ENCODE peak calls at places on chromosomes 3 and 15, in ten cellular contexts. B is uterus, G is MCF 10A, N is B cell, X is heart right ventricle, W is OCI-LY7, L is HCT116, M is PC-3, I is WTC11, V is choroid plexus epithelial cell. U is an unnamed sample.

GRCh38 chr3:188348445-188349244 is 194.7 kb downstream of the LPP start:
- DNase-seq in B (peak), G (peak), N (no peak), X (peak), W (peak), L (peak), M (peak), I (no peak), V (peak), U (no peak)

GRCh38 chr3:177195941-177196472 is 1.3 kb downstream of the TBL1XR1 start:
- DNase-seq in B (no peak), G (peak), N (peak), X (peak), W (peak), L (no peak), M (peak), I (no peak), V (peak), U (no peak)

GRCh38 chr3:140898340-140899180 is 43.1 kb upstream of the SLC25A36 start:
- DNase-seq in B (no peak), G (peak), N (peak), X (no peak), W (peak), L (peak), M (peak), I (no peak), V (peak), U (peak)

GRCh38 chr3:107957506-107957905 is 133.3 kb downstream of the CD47 start:
- DNase-seq in B (no peak), G (no peak), N (no peak), X (no peak), W (no peak), L (no peak), M (no peak), I (no peak), V (no peak), U (no peak)

GRCh38 chr15:89963301-89964288 is 37.5 kb upstream of the ZNF710 start:
- DNase-seq in B (no peak), G (no peak), N (no peak), X (no peak), W (no peak), L (no peak), M (no peak), I (no peak), V (no peak), U (no peak)

GRCh38 chr15:23648920-23649515 is 1.4 kb upstream of the MAGEL2 start:
- DNase-seq in B (no peak), G (no peak), N (peak), X (no peak), W (peak), L (no peak), M (peak), I (peak), V (peak), U (no peak)

GRCh38 chr3:160038862-160039562 is 50.4 kb downstream of the IL12A start:
- DNase-seq in B (no peak), G (no peak), N (peak), X (no peak), W (no peak), L (no peak), M (no peak), I (peak), V (no peak), U (peak)

GRCh38 chr3:39497753-39498152 is 30.3 kb downstream of the MOBP start:
- DNase-seq in B (no peak), G (no peak), N (no peak), X (no peak), W (no peak), L (no peak), M (no peak), I (no peak), V (no peak), U (no peak)

GRCh38 chr3:157255797-157256196 is 95.8 kb upstream of the CCNL1 start:
- DNase-seq in B (no peak), G (no peak), N (no peak), X (no peak), W (no peak), L (no peak), M (no peak), I (no peak), V (no peak), U (no peak)

GRCh38 chr3:112789787-112790186 is 56.9 kb downstream of the CD200R1L start:
- DNase-seq in B (no peak), G (no peak), N (no peak), X (no peak), W (no peak), L (no peak), M (peak), I (no peak), V (no peak), U (no peak)

GRCh38 chr3:127746400-127747057 is 73.8 kb downstream of the ABTB1 start:
- DNase-seq in B (no peak), G (no peak), N (no peak), X (peak), W (no peak), L (no peak), M (peak), I (no peak), V (no peak), U (no peak)

GRCh38 chr3:45507820-45508317 is 86.7 kb upstream of the LIMD1 start:
- DNase-seq in B (no peak), G (no peak), N (no peak), X (peak), W (no peak), L (no peak), M (no peak), I (peak), V (peak), U (no peak)

GRCh38 chr3:151316267-151316991 is at the start of gene GPR87:
- DNase-seq in B (no peak), G (peak), N (no peak), X (no peak), W (no peak), L (peak), M (peak), I (no peak), V (peak), U (no peak)

GRCh38 chr15:88616240-88616639 is 4.9 kb upstream of the AEN start:
- DNase-seq in B (no peak), G (no peak), N (no peak), X (no peak), W (no peak), L (no peak), M (no peak), I (no peak), V (no peak), U (no peak)

GRCh38 chr3:101802179-101802578 is 23.2 kb downstream of the NXPE3 start:
- DNase-seq in B (no peak), G (no peak), N (no peak), X (no peak), W (no peak), L (no peak), M (no peak), I (no peak), V (no peak), U (no peak)

GRCh38 chr15:80105193-80105984 is 45.9 kb downstream of the ZFAND6 start:
- DNase-seq in B (no peak), G (peak), N (no peak), X (no peak), W (no peak), L (no peak), M (peak), I (no peak), V (peak), U (no peak)

GRCh38 chr3:155185623-155186022 is 105.5 kb downstream of the MME start:
- DNase-seq in B (no peak), G (peak), N (no peak), X (no peak), W (no peak), L (no peak), M (peak), I (no peak), V (peak), U (no peak)

GRCh38 chr3:141174683-141175082 is 56.9 kb upstream of the PXYLP1 start:
- DNase-seq in B (no peak), G (no peak), N (no peak), X (no peak), W (no peak), L (no peak), M (no peak), I (no peak), V (no peak), U (no peak)

GRCh38 chr3:112672716-112673506 is 32.0 kb upstream of the CCDC80 start:
- DNase-seq in B (no peak), G (no peak), N (no peak), X (no peak), W (no peak), L (no peak), M (no peak), I (no peak), V (no peak), U (no peak)

GRCh38 chr15:31297880-31298456 is 28.7 kb upstream of the KLF13 start:
- DNase-seq in B (no peak), G (no peak), N (no peak), X (no peak), W (no peak), L (no peak), M (peak), I (no peak), V (no peak), U (no peak)

GRCh38 chr3:50128001-50128400 is 27.1 kb upstream of the SEMA3F start:
- DNase-seq in B (no peak), G (no peak), N (no peak), X (no peak), W (no peak), L (no peak), M (no peak), I (no peak), V (no peak), U (no peak)

GRCh38 chr15:81002254-81003022 is 1.7 kb downstream of the TLNRD1 start:
- DNase-seq in B (no peak), G (no peak), N (peak), X (peak), W (no peak), L (no peak), M (no peak), I (peak), V (peak), U (no peak)

GRCh38 chr3:127328391-127328790 is 40.5 kb upstream of the PRR20G start:
- DNase-seq in B (no peak), G (no peak), N (no peak), X (no peak), W (no peak), L (no peak), M (no peak), I (no peak), V (no peak), U (no peak)

GRCh38 chr15:34246276-34247010 is 21.6 kb downstream of the EMC4 start:
- DNase-seq in B (no peak), G (no peak), N (no peak), X (no peak), W (no peak), L (no peak), M (no peak), I (no peak), V (no peak), U (no peak)

GRCh38 chr3:55906896-55907295 is 419.8 kb upstream of the WNT5A start:
- DNase-seq in B (no peak), G (peak), N (no peak), X (no peak), W (no peak), L (no peak), M (peak), I (no peak), V (no peak), U (no peak)

GRCh38 chr15:31273258-31273941 is 53.2 kb upstream of the KLF13 start:
- DNase-seq in B (no peak), G (no peak), N (peak), X (peak), W (no peak), L (no peak), M (no peak), I (peak), V (no peak), U (no peak)

GRCh38 chr3:111338059-111338698 is 203.8 kb upstream of the CD96 start:
- DNase-seq in B (no peak), G (peak), N (peak), X (peak), W (peak), L (peak), M (peak), I (peak), V (peak), U (peak)

GRCh38 chr3:129312021-129312639 is 33.5 kb downstream of the HMCES start:
- DNase-seq in B (no peak), G (no peak), N (no peak), X (no peak), W (no peak), L (no peak), M (no peak), I (no peak), V (no peak), U (no peak)

GRCh38 chr15:69226028-69226355 is 65.6 kb downstream of the GLCE start:
- DNase-seq in B (no peak), G (no peak), N (no peak), X (no peak), W (no peak), L (no peak), M (no peak), I (no peak), V (no peak), U (no peak)
- TF ChIP-seq CTCF in B (no peak), G (no peak), N (no peak), X (peak), W (peak), L (no peak), M (no peak), I (no peak), V (no peak), U (no peak)

GRCh38 chr3:86239956-86240355 is 751.0 kb downstream of the VGLL3 start:
- DNase-seq in B (no peak), G (peak), N (no peak), X (no peak), W (no peak), L (no peak), M (no peak), I (no peak), V (peak), U (no peak)

GRCh38 chr3:86249833-86250232 is 741.1 kb downstream of the VGLL3 start:
- DNase-seq in B (no peak), G (no peak), N (no peak), X (no peak), W (no peak), L (no peak), M (peak), I (no peak), V (no peak), U (no peak)

GRCh38 chr3:86244897-86245296 is 746.1 kb downstream of the VGLL3 start:
- DNase-seq in B (no peak), G (no peak), N (no peak), X (no peak), W (no peak), L (no peak), M (no peak), I (no peak), V (no peak), U (no peak)

GRCh38 chr3:86245360-86245759 is 745.6 kb downstream of the VGLL3 start:
- DNase-seq in B (no peak), G (peak), N (no peak), X (no peak), W (no peak), L (no peak), M (peak), I (no peak), V (peak), U (no peak)
- TF ChIP-seq CTCF in B (no peak), G (peak), N (no peak), X (no peak), W (peak), L (no peak), M (peak), I (peak), V (peak), U (no peak)

GRCh38 chr3:169602482-169602881 is 61.0 kb downstream of the MECOM start:
- DNase-seq in B (no peak), G (no peak), N (peak), X (no peak), W (no peak), L (no peak), M (no peak), I (no peak), V (no peak), U (no peak)

GRCh38 chr3:169603661-169604060 is 59.9 kb downstream of the MECOM start:
- DNase-seq in B (no peak), G (no peak), N (no peak), X (no peak), W (no peak), L (no peak), M (peak), I (no peak), V (no peak), U (no peak)

GRCh38 chr3:169604118-169604517 is 59.4 kb downstream of the MECOM start:
- DNase-seq in B (no peak), G (no peak), N (no peak), X (no peak), W (no peak), L (no peak), M (no peak), I (no peak), V (no peak), U (no peak)

GRCh38 chr3:169607909-169608308 is 55.6 kb downstream of the MECOM start:
- DNase-seq in B (no peak), G (no peak), N (no peak), X (no peak), W (no peak), L (no peak), M (no peak), I (no peak), V (no peak), U (no peak)

DNA sequence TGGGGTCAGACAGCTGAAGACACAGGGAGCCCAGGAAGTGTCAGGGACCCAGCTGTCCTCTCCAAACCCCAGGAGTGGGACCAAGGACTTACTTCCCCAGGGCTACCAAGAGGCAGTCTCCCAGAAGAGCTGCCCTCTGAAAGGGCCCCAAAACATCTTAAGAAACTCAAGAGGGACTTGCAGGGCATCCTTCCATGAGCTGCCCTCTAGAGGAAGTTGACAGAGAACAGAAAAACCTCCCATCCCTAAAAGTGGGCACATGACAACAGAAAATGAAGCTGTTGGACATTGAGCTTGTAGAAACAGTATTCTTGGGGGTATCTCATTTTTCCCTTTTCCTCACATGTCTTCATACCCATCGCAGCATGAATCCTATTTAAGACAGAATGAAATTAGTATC is 58.9 kb downstream of the MECOM start:
- DNase-seq in B (no peak), G (peak), N (no peak), X (no peak), W (peak), L (peak), M (peak), I (no peak), V (peak), U (no peak)
- TF ChIP-seq CTCF in B (no peak), G (peak), N (no peak), X (no peak), W (peak), L (no peak), M (peak), I (no peak), V (peak), U (no peak)

GRCh38 chr3:12578742-12579141 is 21.9 kb downstream of the MKRN2 start:
- DNase-seq in B (no peak), G (no peak), N (no peak), X (no peak), W (no peak), L (no peak), M (no peak), I (no peak), V (no peak), U (no peak)
- TF ChIP-seq CTCF in B (no peak), G (peak), N (no peak), X (no peak), W (peak), L (no peak), M (peak), I (no peak), V (peak), U (no peak)

GRCh38 chr15:52140646-52141045 is 28.1 kb upstream of the BCL2L10 start:
- DNase-seq in B (no peak), G (no peak), N (no peak), X (no peak), W (no peak), L (no peak), M (no peak), I (no peak), V (no peak), U (no peak)

GRCh38 chr15:52139599-52140462 is 27.3 kb upstream of the BCL2L10 start:
- DNase-seq in B (peak), G (peak), N (peak), X (peak), W (peak), L (peak), M (peak), I (peak), V (peak), U (peak)

GRCh38 chr15:52134502-52135144 is 22.0 kb upstream of the BCL2L10 start:
- DNase-seq in B (no peak), G (no peak), N (no peak), X (no peak), W (no peak), L (no peak), M (no peak), I (no peak), V (no peak), U (no peak)

GRCh38 chr15:52136471-52136993 is 24.0 kb upstream of the BCL2L10 start:
- DNase-seq in B (no peak), G (no peak), N (no peak), X (no peak), W (no peak), L (no peak), M (no peak), I (no peak), V (peak), U (no peak)

DNA sequence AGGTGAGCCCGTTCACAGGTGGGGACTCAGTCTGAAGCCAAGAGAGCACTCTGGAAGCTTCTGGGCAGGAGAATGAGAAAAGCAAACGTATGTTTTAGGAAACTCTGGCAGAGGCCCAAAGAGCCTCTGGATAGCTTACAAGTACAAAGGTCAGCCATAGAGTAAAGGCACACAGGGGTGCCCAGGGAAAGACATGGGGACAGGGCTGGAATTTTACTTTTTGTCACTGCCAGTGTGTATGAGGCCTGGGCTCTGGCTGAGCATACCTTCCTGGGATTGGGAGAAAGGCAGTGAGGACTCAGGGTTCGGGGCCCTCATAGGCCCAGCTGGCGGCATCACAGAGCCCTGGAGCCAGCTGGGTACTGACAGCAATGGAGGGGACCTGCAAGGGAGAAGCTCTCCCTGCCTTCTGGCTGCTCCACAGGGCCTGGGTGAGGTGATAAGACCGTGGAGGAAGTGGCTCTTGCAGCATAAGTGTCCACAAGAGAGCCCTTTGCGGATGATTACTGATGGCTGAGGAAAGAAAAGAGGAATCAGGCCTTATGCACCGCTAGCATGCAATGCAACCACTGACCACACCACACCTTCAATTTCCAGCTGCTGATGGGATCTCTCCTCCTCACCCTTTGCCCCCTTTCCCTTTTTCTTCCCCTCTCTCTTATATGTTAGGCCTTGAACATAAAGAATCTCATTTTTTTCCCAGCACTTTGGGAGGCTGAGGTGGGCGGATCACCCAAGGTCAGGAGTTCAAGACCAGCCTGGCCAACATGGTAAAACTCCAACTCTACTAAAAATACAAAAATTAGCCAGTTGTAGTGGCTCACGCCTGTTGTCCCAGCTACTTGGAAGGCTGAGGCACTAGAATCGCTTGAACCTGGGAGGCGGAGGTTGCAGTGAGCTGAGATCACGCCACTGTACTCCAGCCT is 25.1 kb upstream of the BCL2L10 start:
- DNase-seq in B (no peak), G (no peak), N (no peak), X (no peak), W (no peak), L (no peak), M (no peak), I (no peak), V (no peak), U (no peak)
- TF ChIP-seq CTCF in B (no peak), G (no peak), N (no peak), X (no peak), W (no peak), L (no peak), M (no peak), I (no peak), V (no peak), U (no peak)

GRCh38 chr3:133914839-133915600 is 19.3 kb upstream of the RAB6B start:
- DNase-seq in B (no peak), G (no peak), N (no peak), X (no peak), W (no peak), L (no peak), M (no peak), I (no peak), V (no peak), U (no peak)

GRCh38 chr3:133905376-133905775 is 9.7 kb upstream of the RAB6B start:
- DNase-seq in B (no peak), G (no peak), N (no peak), X (no peak), W (no peak), L (no peak), M (no peak), I (no peak), V (no peak), U (no peak)

GRCh38 chr3:133915685-133916639 is 20.3 kb upstream of the RAB6B start:
- DNase-seq in B (no peak), G (peak), N (no peak), X (no peak), W (no peak), L (no peak), M (peak), I (no peak), V (peak), U (no peak)

GRCh38 chr3:133910422-133910821 is 14.7 kb upstream of the RAB6B start:
- DNase-seq in B (no peak), G (peak), N (no peak), X (no peak), W (no peak), L (no peak), M (peak), I (no peak), V (peak), U (no peak)
- TF ChIP-seq CTCF in B (no peak), G (peak), N (no peak), X (no peak), W (peak), L (no peak), M (peak), I (no peak), V (peak), U (no peak)

U was measured in GM10248.